ENCODE peak calls at places on chromosomes 7 and 10, in seven cellular contexts. N, T, S, W, P, X and R are unnamed samples.

GRCh38 chr10:63935705-63936104 is 414.5 kb downstream of the REEP3 start:
- DNase-seq in N (peak), T (no peak), S (no peak), W (no peak), P (no peak), X (no peak), R (no peak)

GRCh38 chr7:1093916-1094508 is 6.1 kb downstream of the GPER1 start:
- DNase-seq in N (no peak), T (no peak), S (no peak), W (no peak), P (no peak), X (no peak), R (no peak)

GRCh38 chr10:89392974-89393373 is 551 bp downstream of the IFIT1 start:
- DNase-seq in N (peak), T (no peak), S (peak), W (no peak), P (no peak), X (peak), R (no peak)

GRCh38 chr10:72239409-72239808 is 23.3 kb upstream of the ASCC1 start:
- DNase-seq in N (no peak), T (no peak), S (no peak), W (no peak), P (no peak), X (no peak), R (no peak)

GRCh38 chr7:17302575-17303142 is 4.2 kb downstream of the AHR start:
- DNase-seq in N (peak), T (no peak), S (no peak), W (no peak), P (no peak), X (no peak), R (no peak)

GRCh38 chr7:131292141-131292905 is 35.4 kb upstream of the MKLN1 start:
- DNase-seq in N (no peak), T (no peak), S (no peak), W (no peak), P (no peak), X (no peak), R (no peak)

GRCh38 chr10:132297521-132297920 is 10.2 kb downstream of the STK32C start:
- DNase-seq in N (peak), T (no peak), S (no peak), W (no peak), P (peak), X (no peak), R (no peak)

GRCh38 chr10:90866050-90866598 is 5.7 kb upstream of the RPP30 start:
- DNase-seq in N (no peak), T (no peak), S (no peak), W (no peak), P (no peak), X (no peak), R (no peak)

GRCh38 chr7:151680810-151681209 is 161.1 kb upstream of the RHEB start:
- DNase-seq in N (no peak), T (no peak), S (no peak), W (no peak), P (no peak), X (no peak), R (no peak)